ENCODE peak calls at places on chromosomes 11 and 22, in six cellular contexts. V, F, J, H, W and Q are unnamed samples.

GRCh38 chr11:27085605-27086004 is 45.0 kb downstream of the BBOX1 start:
- DNase-seq in J (no peak), H (no peak), F (no peak), V (no peak), W (no peak), Q (no peak)

GRCh38 chr11:57644748-57645715 is 4.7 kb downstream of the YPEL4 start:
- DNase-seq in F (peak), V (peak), W (peak), J (peak), H (peak), Q (peak)

GRCh38 chr11:9347100-9347499 is 32.7 kb upstream of the TMEM41B start:
- DNase-seq in V (no peak), F (no peak), W (no peak), J (no peak), H (no peak), Q (no peak)

GRCh38 chr11:125802387-125802786 is 14.5 kb downstream of the PATE3 start:
- DNase-seq in V (no peak), H (no peak), F (no peak), J (no peak), W (no peak), Q (no peak)

GRCh38 chr11:129591527-129591926 is 215.9 kb downstream of the BARX2 start:
- DNase-seq in F (no peak), W (no peak), H (no peak), V (no peak), J (no peak), Q (no peak)

GRCh38 chr11:64559351-64560138 is 31.5 kb upstream of the SLC22A12 start:
- DNase-seq in H (no peak), W (no peak), F (no peak), J (no peak), V (no peak), Q (no peak)

GRCh38 chr11:19816817-19817216 is 104.2 kb downstream of the NAV2 start:
- DNase-seq in W (no peak), V (no peak), J (no peak), H (no peak), F (no peak), Q (no peak)

GRCh38 chr11:78690588-78690987 is 115.9 kb upstream of the NARS2 start:
- DNase-seq in W (peak), F (no peak), H (no peak), J (no peak), V (no peak), Q (no peak)

GRCh38 chr11:103652013-103652412 is 384.4 kb upstream of the DDI1 start:
- DNase-seq in W (peak), J (no peak), V (no peak), F (no peak), H (no peak), Q (no peak)

GRCh38 chr11:2260491-2261364 is 9.7 kb downstream of the ASCL2 start:
- DNase-seq in F (peak), J (no peak), W (no peak), V (peak), H (no peak), Q (no peak)

GRCh38 chr11:57800444-57801184 is 39.0 kb downstream of the CTNND1 start:
- DNase-seq in F (no peak), J (peak), W (peak), H (no peak), V (peak), Q (peak)

GRCh38 chr11:70735976-70736375 is 337.6 kb downstream of the CTTN start:
- DNase-seq in F (no peak), H (no peak), J (no peak), V (no peak), W (no peak), Q (no peak)

GRCh38 chr11:108498046-108498815 is at the start of gene POGLUT3:
- DNase-seq in W (peak), J (peak), V (peak), F (peak), H (peak), Q (no peak)

GRCh38 chr11:46339816-46340215 is 7.4 kb upstream of the DGKZ start:
- DNase-seq in J (no peak), H (no peak), F (no peak), V (no peak), W (peak), Q (no peak)

GRCh38 chr22:39229075-39229474 is 15.7 kb downstream of the PDGFB start:
- DNase-seq in H (no peak), J (no peak), F (no peak), V (no peak), W (no peak), Q (no peak)

GRCh38 chr11:124285610-124286344 is 28.0 kb downstream of the OR8D1 start:
- DNase-seq in F (no peak), V (no peak), H (no peak), J (no peak), W (peak), Q (no peak)

GRCh38 chr11:119339581-119340334 is 925 bp downstream of the C1QTNF5 start:
- DNase-seq in W (peak), F (peak), J (peak), H (peak), V (peak), Q (peak)

GRCh38 chr11:10659339-10660216 is 34.0 kb downstream of the IRAG1 start:
- DNase-seq in V (no peak), H (no peak), F (no peak), W (peak), J (peak), Q (peak)

GRCh38 chr11:2143652-2144548 is 4.7 kb upstream of the IGF2 start:
- DNase-seq in F (no peak), V (no peak), J (no peak), H (no peak), W (no peak), Q (no peak)

GRCh38 chr22:19448076-19448607 is 631 bp upstream of the C22orf39 start:
- DNase-seq in V (peak), J (peak), H (no peak), F (no peak), W (peak), Q (no peak)

GRCh38 chr11:126371595-126371994 is 16.1 kb downstream of the ST3GAL4 start:
- DNase-seq in F (no peak), W (no peak), V (no peak), J (no peak), H (no peak), Q (no peak)

GRCh38 chr11:11978792-11979486 is 29.5 kb downstream of the DKK3 start:
- DNase-seq in F (no peak), W (peak), H (no peak), V (peak), J (no peak), Q (no peak)

GRCh38 chr11:131186629-131187075 is 183.8 kb upstream of the NTM start:
- DNase-seq in F (no peak), V (no peak), H (no peak), J (no peak), W (no peak), Q (no peak)

GRCh38 chr11:62116458-62116857 is 7.4 kb upstream of the INCENP start:
- DNase-seq in J (no peak), F (no peak), W (no peak), V (no peak), H (no peak), Q (no peak)

GRCh38 chr11:9533053-9533452 is 40.4 kb upstream of the WEE1 start:
- DNase-seq in W (no peak), F (no peak), H (no peak), V (no peak), J (no peak), Q (no peak)

GRCh38 chr11:17762309-17762974 is 27.9 kb downstream of the KCNC1 start:
- DNase-seq in J (no peak), F (no peak), V (no peak), W (no peak), H (no peak), Q (no peak)

GRCh38 chr11:5596611-5597201 is at the start of gene TRIM6:
- DNase-seq in V (peak), F (no peak), J (peak), W (peak), H (no peak), Q (peak)

GRCh38 chr22:50504245-50505211 is 3.0 kb downstream of the LMF2 start:
- DNase-seq in H (no peak), V (no peak), J (no peak), W (no peak), F (no peak), Q (no peak)

GRCh38 chr11:11856638-11857037 is 14.9 kb downstream of the USP47 start:
- DNase-seq in V (no peak), H (no peak), J (no peak), F (no peak), W (no peak), Q (no peak)

GRCh38 chr22:44668190-44668885 is 33.7 kb upstream of the PRR5 start:
- DNase-seq in F (peak), J (no peak), W (no peak), H (no peak), V (no peak), Q (no peak)

GRCh38 chr22:44666207-44666585 is 35.8 kb upstream of the PRR5 start:
- DNase-seq in H (no peak), W (peak), F (no peak), J (no peak), V (no peak), Q (no peak)

GRCh38 chr22:44668886-44669724 is 32.9 kb upstream of the PRR5 start:
- DNase-seq in W (no peak), J (no peak), H (no peak), V (no peak), F (no peak), Q (no peak)

GRCh38 chr22:44667829-44668189 is 34.2 kb upstream of the PRR5 start:
- DNase-seq in J (no peak), F (peak), V (no peak), W (no peak), H (no peak), Q (no peak)

GRCh38 chr22:44667276-44667675 is 34.7 kb upstream of the PRR5 start:
- DNase-seq in W (no peak), H (no peak), F (no peak), J (no peak), V (no peak), Q (no peak)
- H3K27ac ChIP-seq in W (no peak), H (no peak), F (peak), J (no peak), V (peak), Q (no peak)

GRCh38 chr22:36284171-36284571 is 31.2 kb downstream of the APOL1 start:
- DNase-seq in J (no peak), H (no peak), W (no peak), V (no peak), F (no peak), Q (no peak)

GRCh38 chr22:36280379-36280778 is 27.4 kb downstream of the APOL1 start:
- DNase-seq in H (no peak), W (no peak), F (no peak), V (no peak), J (no peak), Q (no peak)

GRCh38 chr22:36285017-36285416 is 32.1 kb downstream of the APOL1 start:
- DNase-seq in V (no peak), W (no peak), J (no peak), F (no peak), H (no peak), Q (no peak)

GRCh38 chr22:36281726-36282077 is 28.8 kb downstream of the APOL1 start:
- DNase-seq in F (no peak), V (no peak), W (no peak), J (no peak), H (no peak), Q (no peak)

GRCh38 chr22:36282078-36282831 is 29.3 kb downstream of the APOL1 start:
- DNase-seq in F (no peak), W (no peak), J (no peak), H (no peak), V (no peak), Q (no peak)
- H3K27ac ChIP-seq in F (no peak), W (no peak), J (no peak), H (no peak), V (no peak), Q (peak)

DNA sequence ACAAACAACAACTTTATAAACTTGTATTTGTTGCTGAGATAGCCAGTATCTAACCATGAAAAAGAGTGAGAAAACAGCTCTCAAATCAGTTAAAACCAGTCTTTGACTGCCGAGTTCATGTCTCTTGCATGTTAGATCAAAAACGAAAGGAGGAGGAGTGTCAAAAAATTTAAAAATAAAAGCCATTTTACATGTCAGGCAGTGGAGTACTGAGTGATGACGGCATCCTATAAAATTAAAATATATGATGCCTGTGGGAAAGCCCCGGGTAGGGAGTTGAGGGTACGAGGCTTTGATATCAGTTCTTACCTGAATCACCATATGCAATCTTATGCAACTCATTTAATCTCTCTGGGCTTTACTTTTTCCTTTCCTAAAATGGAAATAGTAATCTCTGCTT is 117.3 kb downstream of the ETS1 start:
- DNase-seq in H (no peak), W (no peak), V (no peak), J (no peak), F (no peak), Q (no peak)
- H3K27ac ChIP-seq in H (no peak), W (peak), V (no peak), J (no peak), F (peak), Q (peak)

GRCh38 chr22:17159504-17159951 is 451 bp upstream of the HDHD5 start:
- DNase-seq in V (peak), F (peak), W (peak), J (peak), H (peak), Q (no peak)
- H3K27ac ChIP-seq in V (peak), F (peak), W (peak), J (peak), H (peak), Q (peak)

GRCh38 chr11:86523738-86524602 is 148.4 kb downstream of the ME3 start:
- DNase-seq in H (no peak), V (no peak), J (peak), F (no peak), W (peak), Q (no peak)

GRCh38 chr11:86519064-86519911 is 144.6 kb downstream of the CCDC81 start:
- DNase-seq in V (no peak), H (no peak), J (no peak), W (peak), F (no peak), Q (no peak)

GRCh38 chr11:86524603-86525352 is 147.6 kb downstream of the ME3 start:
- DNase-seq in F (no peak), J (peak), V (no peak), H (no peak), W (peak), Q (no peak)
- H3K27ac ChIP-seq in F (no peak), J (peak), V (peak), H (no peak), W (peak), Q (peak)

DNA sequence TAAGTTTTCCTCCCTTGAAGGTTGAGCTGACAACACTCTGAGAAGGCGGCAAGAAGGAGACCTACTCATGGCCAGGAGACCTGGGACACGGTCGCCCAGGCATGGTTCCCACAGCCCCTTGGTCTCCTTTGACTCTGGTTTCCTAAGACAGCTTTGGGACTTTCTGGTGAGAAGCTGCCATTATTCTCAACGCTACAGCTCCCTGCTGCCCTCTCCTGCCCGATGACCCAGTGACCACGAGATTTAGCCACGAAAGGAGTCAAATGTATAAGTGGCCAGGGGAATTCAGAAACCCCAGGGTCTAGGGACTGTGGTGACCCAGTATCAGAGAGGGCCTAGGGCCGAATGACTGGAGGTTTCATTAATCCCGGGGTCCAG is 696 bp upstream of the SDF2L1 start:
- DNase-seq in V (peak), H (peak), J (peak), W (peak), F (no peak), Q (no peak)
- H3K27ac ChIP-seq in V (peak), H (peak), J (peak), W (peak), F (peak), Q (peak)

DNA sequence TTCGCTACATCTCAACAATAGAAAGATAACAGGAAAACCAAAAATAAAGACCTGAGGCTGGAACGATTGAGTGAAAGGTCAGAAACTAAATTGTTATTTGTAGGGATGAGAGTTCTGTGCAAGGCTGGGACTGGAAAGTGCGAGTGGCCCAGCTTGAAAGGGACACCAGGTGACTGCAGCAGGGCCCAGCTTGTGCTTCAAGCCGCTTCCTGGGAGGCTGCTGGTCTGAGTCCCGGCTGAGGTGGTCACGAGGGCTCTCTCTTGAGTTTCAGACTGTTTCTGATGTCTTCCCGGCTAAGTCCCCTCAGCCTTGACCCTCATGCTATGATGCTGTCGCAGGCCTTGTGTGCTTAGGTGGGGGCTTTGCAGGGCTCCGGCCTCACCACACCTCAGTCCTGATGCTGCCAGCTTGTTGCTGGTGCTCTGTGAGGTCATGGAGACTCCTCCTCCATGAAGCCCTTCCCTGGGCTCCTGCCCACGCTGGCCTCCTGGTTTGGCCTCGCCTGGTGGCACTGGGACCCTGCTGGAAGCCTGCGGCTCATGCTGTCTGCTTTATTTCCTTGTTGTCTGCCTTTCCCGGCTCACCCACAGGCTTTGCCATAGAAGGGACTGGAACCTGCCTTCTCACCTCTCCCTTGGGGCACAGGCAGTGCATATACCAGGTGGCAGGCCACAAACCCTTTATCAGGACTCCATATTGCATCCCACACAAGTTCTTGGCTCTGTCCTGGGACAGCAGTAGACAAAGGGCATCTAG is 4.0 kb downstream of the BANF1 start:
- DNase-seq in J (no peak), W (no peak), V (no peak), H (no peak), F (no peak), Q (no peak)
- H3K27ac ChIP-seq in J (no peak), W (no peak), V (no peak), H (no peak), F (no peak), Q (no peak)

DNA sequence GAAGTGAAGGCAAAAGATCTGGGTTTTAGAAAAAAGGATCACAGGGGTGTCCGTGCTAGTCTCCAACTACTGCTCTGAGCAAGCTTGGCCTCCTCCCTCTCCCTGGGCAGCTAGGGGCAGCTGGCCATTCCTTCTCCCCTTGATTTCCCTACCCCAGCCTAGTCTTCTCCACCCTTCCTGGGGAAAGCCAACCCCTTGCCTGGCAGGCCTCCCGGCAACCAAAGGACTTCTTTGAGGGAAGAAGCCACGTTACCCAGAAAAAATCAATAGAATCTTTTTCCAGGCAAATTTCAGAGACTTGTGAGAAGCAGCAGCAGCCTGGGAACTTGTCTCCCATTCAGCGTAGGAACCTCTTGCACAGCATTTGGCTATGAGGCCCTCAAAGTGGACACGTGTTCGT is 91.5 kb downstream of the MIAT start:
- DNase-seq in J (no peak), W (no peak), V (no peak), H (no peak), F (no peak), Q (no peak)
- H3K27ac ChIP-seq in J (no peak), W (no peak), V (no peak), H (no peak), F (no peak), Q (no peak)

DNA sequence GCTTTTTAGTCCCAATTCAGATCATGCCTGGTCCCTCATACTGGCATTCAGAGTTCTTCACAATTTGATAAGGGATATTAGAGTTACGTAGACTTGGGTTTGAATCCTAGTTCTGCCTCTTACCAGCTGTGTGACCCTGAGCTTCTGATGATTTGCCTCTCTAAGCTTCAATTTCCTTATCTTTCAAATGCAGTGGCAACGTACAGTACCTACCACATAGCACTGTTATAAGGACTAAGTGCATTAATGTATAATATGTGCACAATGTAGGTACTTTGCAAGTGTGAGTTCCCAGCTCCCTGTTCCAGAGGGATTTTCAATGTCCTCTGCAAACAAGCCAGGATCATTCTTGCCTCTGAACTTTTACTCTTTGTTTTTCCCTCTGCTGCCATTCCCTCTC is 7.3 kb downstream of the RHOG start:
- DNase-seq in H (no peak), F (no peak), V (no peak), J (no peak), W (no peak), Q (no peak)
- H3K27ac ChIP-seq in H (peak), F (peak), V (no peak), J (no peak), W (no peak), Q (no peak)